ENCODE peak calls at places on chromosome 15, in seven cellular contexts. One of them, this sample, is unnamed.

GRCh38 chr15:68208641-68209240 is 3.6 kb upstream of the CALML4 start:
- DNase-seq in K562: no peak
- DNase-seq in cardiac muscle cell: no peak
- DNase-seq in brain microvascular endothelial cell: no peak
- DNase-seq in caudate nucleus: no peak
- DNase-seq in HL-60: no peak
- DNase-seq in keratinocyte: no peak
- DNase-seq in this sample: no peak

GRCh38 chr15:70276401-70276800 is 178.7 kb upstream of the TLE3 start:
- DNase-seq in K562: no peak
- DNase-seq in cardiac muscle cell: no peak
- DNase-seq in brain microvascular endothelial cell: no peak
- DNase-seq in caudate nucleus: no peak
- DNase-seq in HL-60: no peak
- DNase-seq in keratinocyte: no peak
- DNase-seq in this sample: no peak

GRCh38 chr15:100730655-100731240 is 128.4 kb downstream of the ASB7 start:
- DNase-seq in K562: peak; percentile 3
- DNase-seq in cardiac muscle cell: no peak
- DNase-seq in brain microvascular endothelial cell: no peak
- DNase-seq in caudate nucleus: no peak
- DNase-seq in HL-60: no peak
- DNase-seq in keratinocyte: no peak
- DNase-seq in this sample: no peak

GRCh38 chr15:39680868-39681267 is 100.0 kb downstream of the THBS1 start:
- DNase-seq in K562: no peak
- DNase-seq in cardiac muscle cell: peak; percentile 75
- DNase-seq in brain microvascular endothelial cell: no peak
- DNase-seq in caudate nucleus: no peak
- DNase-seq in HL-60: no peak
- DNase-seq in keratinocyte: no peak
- DNase-seq in this sample: no peak

GRCh38 chr15:87209891-87210649 is 1046.5 kb downstream of the NTRK3 start:
- DNase-seq in K562: no peak
- DNase-seq in cardiac muscle cell: no peak
- DNase-seq in brain microvascular endothelial cell: no peak
- DNase-seq in caudate nucleus: no peak
- DNase-seq in HL-60: no peak
- DNase-seq in keratinocyte: peak; percentile 71
- DNase-seq in this sample: no peak

GRCh38 chr15:31799711-31800321 is 230.5 kb upstream of the CHRNA7 start:
- DNase-seq in K562: no peak
- DNase-seq in cardiac muscle cell: no peak
- DNase-seq in brain microvascular endothelial cell: no peak
- DNase-seq in caudate nucleus: no peak
- DNase-seq in HL-60: no peak
- DNase-seq in keratinocyte: no peak
- DNase-seq in this sample: no peak

GRCh38 chr15:85289677-85290365 is 90.6 kb upstream of the AKAP13 start:
- DNase-seq in K562: no peak
- DNase-seq in cardiac muscle cell: peak; percentile 66
- DNase-seq in brain microvascular endothelial cell: peak; percentile 34
- DNase-seq in caudate nucleus: no peak
- DNase-seq in HL-60: peak; percentile 25
- DNase-seq in keratinocyte: no peak
- DNase-seq in this sample: no peak

GRCh38 chr15:85517086-85517485 is 136.7 kb downstream of the AKAP13 start:
- DNase-seq in K562: no peak
- DNase-seq in cardiac muscle cell: no peak
- DNase-seq in brain microvascular endothelial cell: no peak
- DNase-seq in caudate nucleus: no peak
- DNase-seq in HL-60: no peak
- DNase-seq in keratinocyte: no peak
- DNase-seq in this sample: no peak

GRCh38 chr15:72958634-72959033 is 93.6 kb upstream of the NEO1 start:
- DNase-seq in K562: no peak
- DNase-seq in cardiac muscle cell: no peak
- DNase-seq in brain microvascular endothelial cell: no peak
- DNase-seq in caudate nucleus: no peak
- DNase-seq in HL-60: no peak
- DNase-seq in keratinocyte: no peak
- DNase-seq in this sample: no peak

GRCh38 chr15:85514413-85514812 is 134.0 kb downstream of the AKAP13 start:
- DNase-seq in K562: no peak
- DNase-seq in cardiac muscle cell: no peak
- DNase-seq in brain microvascular endothelial cell: no peak
- DNase-seq in caudate nucleus: no peak
- DNase-seq in HL-60: no peak
- DNase-seq in keratinocyte: no peak
- DNase-seq in this sample: no peak

GRCh38 chr15:58159827-58160386 is 21.7 kb downstream of the AQP9 start:
- DNase-seq in K562: no peak
- DNase-seq in cardiac muscle cell: no peak
- DNase-seq in brain microvascular endothelial cell: no peak
- DNase-seq in caudate nucleus: no peak
- DNase-seq in HL-60: no peak
- DNase-seq in keratinocyte: no peak
- DNase-seq in this sample: no peak

GRCh38 chr15:101318810-101319200 is 23.8 kb upstream of the SNRPA1 start:
- DNase-seq in K562: no peak
- DNase-seq in cardiac muscle cell: no peak
- DNase-seq in brain microvascular endothelial cell: no peak
- DNase-seq in caudate nucleus: no peak
- DNase-seq in HL-60: no peak
- DNase-seq in keratinocyte: no peak
- DNase-seq in this sample: no peak

GRCh38 chr15:42084465-42085235 is 9.7 kb downstream of the PLA2G4D start:
- DNase-seq in K562: peak; percentile 80
- DNase-seq in cardiac muscle cell: peak; percentile 65
- DNase-seq in brain microvascular endothelial cell: peak; percentile 42
- DNase-seq in caudate nucleus: peak; percentile 35
- DNase-seq in HL-60: peak; percentile 29
- DNase-seq in keratinocyte: peak; percentile 93
- DNase-seq in this sample: peak; percentile 87

GRCh38 chr15:88635343-88635742 is 3.5 kb upstream of the ISG20 start:
- DNase-seq in K562: no peak
- DNase-seq in cardiac muscle cell: peak; percentile 47
- DNase-seq in brain microvascular endothelial cell: no peak
- DNase-seq in caudate nucleus: no peak
- DNase-seq in HL-60: no peak
- DNase-seq in keratinocyte: no peak
- DNase-seq in this sample: no peak

GRCh38 chr15:89003865-89004725 is 84.2 kb upstream of the ABHD2 start:
- DNase-seq in K562: peak; percentile 60
- DNase-seq in cardiac muscle cell: peak; percentile 80
- DNase-seq in brain microvascular endothelial cell: peak; percentile 58
- DNase-seq in caudate nucleus: peak; percentile 6
- DNase-seq in HL-60: no peak
- DNase-seq in keratinocyte: no peak
- DNase-seq in this sample: no peak

GRCh38 chr15:40338041-40338657 is 2.6 kb downstream of the CCDC9B start:
- DNase-seq in K562: peak; percentile 91
- DNase-seq in cardiac muscle cell: peak; percentile 76
- DNase-seq in brain microvascular endothelial cell: peak; percentile 64
- DNase-seq in caudate nucleus: peak; percentile 44
- DNase-seq in HL-60: peak; percentile 84
- DNase-seq in keratinocyte: no peak
- DNase-seq in this sample: no peak

GRCh38 chr15:29740692-29741311 is 81.5 kb downstream of the TJP1 start:
- DNase-seq in K562: no peak
- DNase-seq in cardiac muscle cell: no peak
- DNase-seq in brain microvascular endothelial cell: no peak
- DNase-seq in caudate nucleus: no peak
- DNase-seq in HL-60: no peak
- DNase-seq in keratinocyte: no peak
- DNase-seq in this sample: no peak

GRCh38 chr15:29736745-29737023 is 85.6 kb downstream of the TJP1 start:
- DNase-seq in K562: no peak
- DNase-seq in cardiac muscle cell: no peak
- DNase-seq in brain microvascular endothelial cell: peak; percentile 29
- DNase-seq in caudate nucleus: no peak
- DNase-seq in HL-60: no peak
- DNase-seq in keratinocyte: peak; percentile 21
- DNase-seq in this sample: peak; percentile 18

GRCh38 chr15:29731865-29732264 is 90.4 kb downstream of the TJP1 start:
- DNase-seq in K562: no peak
- DNase-seq in cardiac muscle cell: no peak
- DNase-seq in brain microvascular endothelial cell: no peak
- DNase-seq in caudate nucleus: no peak
- DNase-seq in HL-60: no peak
- DNase-seq in keratinocyte: no peak
- DNase-seq in this sample: no peak

GRCh38 chr15:29734917-29735572 is 87.2 kb downstream of the TJP1 start:
- DNase-seq in K562: no peak
- DNase-seq in cardiac muscle cell: peak; percentile 35
- DNase-seq in brain microvascular endothelial cell: peak; percentile 29
- DNase-seq in caudate nucleus: no peak
- DNase-seq in HL-60: no peak
- DNase-seq in keratinocyte: no peak
- DNase-seq in this sample: peak; percentile 22

GRCh38 chr15:29736012-29736744 is 86.1 kb downstream of the TJP1 start:
- DNase-seq in K562: no peak
- DNase-seq in cardiac muscle cell: no peak
- DNase-seq in brain microvascular endothelial cell: peak; percentile 24
- DNase-seq in caudate nucleus: no peak
- DNase-seq in HL-60: no peak
- DNase-seq in keratinocyte: no peak
- DNase-seq in this sample: no peak
- H3K27ac ChIP-seq in K562: no peak overlapping the region
- H3K27ac ChIP-seq in cardiac muscle cell: peak overlapping the region; percentile 85
- H3K27ac ChIP-seq in brain microvascular endothelial cell: no peak overlapping the region
- H3K27ac ChIP-seq in caudate nucleus: no peak overlapping the region
- H3K27ac ChIP-seq in HL-60: no peak overlapping the region
- H3K27ac ChIP-seq in keratinocyte: peak overlapping the region; percentile 41
- H3K27ac ChIP-seq in this sample: peak overlapping the region; percentile 48

GRCh38 chr15:74780983-74781672 is 752 bp upstream of the CSK start:
- DNase-seq in K562: no peak
- DNase-seq in cardiac muscle cell: peak; percentile 41
- DNase-seq in brain microvascular endothelial cell: no peak
- DNase-seq in caudate nucleus: no peak
- DNase-seq in HL-60: peak; percentile 96
- DNase-seq in keratinocyte: no peak
- DNase-seq in this sample: no peak
- H3K27ac ChIP-seq in K562: peak overlapping the region; percentile 33
- H3K27ac ChIP-seq in cardiac muscle cell: peak overlapping the region; percentile 71
- H3K27ac ChIP-seq in brain microvascular endothelial cell: no peak overlapping the region
- H3K27ac ChIP-seq in caudate nucleus: peak overlapping the region; percentile 5
- H3K27ac ChIP-seq in HL-60: peak overlapping the region; percentile 91
- H3K27ac ChIP-seq in keratinocyte: peak overlapping the region; percentile 26
- H3K27ac ChIP-seq in this sample: no peak overlapping the region

GRCh38 chr15:48785712-48786111 is 25.2 kb downstream of the CEP152 start:
- DNase-seq in K562: no peak
- DNase-seq in cardiac muscle cell: no peak
- DNase-seq in brain microvascular endothelial cell: no peak
- DNase-seq in caudate nucleus: no peak
- DNase-seq in HL-60: no peak
- DNase-seq in keratinocyte: no peak
- DNase-seq in this sample: no peak
- H3K27ac ChIP-seq in K562: no peak overlapping the region
- H3K27ac ChIP-seq in cardiac muscle cell: no peak overlapping the region
- H3K27ac ChIP-seq in brain microvascular endothelial cell: no peak overlapping the region
- H3K27ac ChIP-seq in caudate nucleus: no peak overlapping the region
- H3K27ac ChIP-seq in HL-60: no peak overlapping the region
- H3K27ac ChIP-seq in keratinocyte: no peak overlapping the region
- H3K27ac ChIP-seq in this sample: no peak overlapping the region

GRCh38 chr15:83304861-83305661 is 20.6 kb upstream of the BNC1 start:
- DNase-seq in K562: no peak
- DNase-seq in cardiac muscle cell: no peak
- DNase-seq in brain microvascular endothelial cell: no peak
- DNase-seq in caudate nucleus: no peak
- DNase-seq in HL-60: no peak
- DNase-seq in keratinocyte: no peak
- DNase-seq in this sample: no peak

GRCh38 chr15:83300826-83301225 is 16.4 kb upstream of the BNC1 start:
- DNase-seq in K562: no peak
- DNase-seq in cardiac muscle cell: peak; percentile 64
- DNase-seq in brain microvascular endothelial cell: no peak
- DNase-seq in caudate nucleus: no peak
- DNase-seq in HL-60: no peak
- DNase-seq in keratinocyte: no peak
- DNase-seq in this sample: no peak

GRCh38 chr15:83306561-83306960 is 22.1 kb upstream of the BNC1 start:
- DNase-seq in K562: no peak
- DNase-seq in cardiac muscle cell: no peak
- DNase-seq in brain microvascular endothelial cell: no peak
- DNase-seq in caudate nucleus: no peak
- DNase-seq in HL-60: no peak
- DNase-seq in keratinocyte: no peak
- DNase-seq in this sample: no peak

GRCh38 chr15:83308671-83309070 is 24.2 kb upstream of the BNC1 start:
- DNase-seq in K562: no peak
- DNase-seq in cardiac muscle cell: no peak
- DNase-seq in brain microvascular endothelial cell: no peak
- DNase-seq in caudate nucleus: peak; percentile 12
- DNase-seq in HL-60: no peak
- DNase-seq in keratinocyte: no peak
- DNase-seq in this sample: no peak

DNA sequence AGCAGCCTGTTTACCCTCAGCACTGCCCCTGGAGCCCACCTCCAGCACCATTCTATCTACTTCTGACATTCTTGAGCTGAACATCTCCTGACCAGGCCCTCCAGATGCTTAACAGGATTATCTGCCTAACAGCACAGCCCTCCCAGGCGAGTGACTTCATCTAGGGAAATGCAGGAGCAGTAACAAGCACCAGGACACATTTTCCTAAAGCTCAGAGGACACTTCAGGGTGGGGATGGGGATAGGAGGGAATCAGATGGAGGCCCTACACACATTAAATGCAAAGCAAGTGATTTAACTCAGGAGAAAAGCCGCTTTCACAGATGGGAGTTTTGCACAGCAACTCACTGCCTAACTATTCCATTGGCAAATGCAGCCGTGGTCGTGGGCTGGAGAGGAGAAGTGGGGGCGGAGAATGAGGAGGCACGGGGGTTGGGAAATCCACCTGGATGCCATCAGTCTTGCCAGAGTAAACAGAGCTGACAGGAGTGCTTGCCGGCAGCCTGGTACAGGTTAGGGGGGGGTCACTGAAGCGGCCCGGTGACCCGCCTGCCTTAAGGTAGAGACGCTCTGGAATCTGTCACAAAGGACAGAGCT is 21.3 kb upstream of the BNC1 start:
- DNase-seq in K562: no peak
- DNase-seq in cardiac muscle cell: peak; percentile 37
- DNase-seq in brain microvascular endothelial cell: no peak
- DNase-seq in caudate nucleus: peak; percentile 55
- DNase-seq in HL-60: no peak
- DNase-seq in keratinocyte: no peak
- DNase-seq in this sample: no peak
- H3K27ac ChIP-seq in K562: no peak overlapping the region
- H3K27ac ChIP-seq in cardiac muscle cell: peak overlapping the region; percentile 62
- H3K27ac ChIP-seq in brain microvascular endothelial cell: no peak overlapping the region
- H3K27ac ChIP-seq in caudate nucleus: peak overlapping the region; percentile 91
- H3K27ac ChIP-seq in HL-60: no peak overlapping the region
- H3K27ac ChIP-seq in keratinocyte: peak overlapping the region; percentile 62
- H3K27ac ChIP-seq in this sample: peak overlapping the region; percentile 90

This sample was measured in epithelial cell of prostate.